ENCODE peak calls at places on chromosomes 16 and 17, in six cellular contexts. One of them, this sample, is unnamed.

GRCh38 chr17:32267690-32268205 is 2.1 kb downstream of the RHBDL3 start:
- ATAC-seq in GM12878: peak; percentile 44
- ATAC-seq in upper lobe of left lung: peak; percentile 66
- ATAC-seq in A549: no peak
- ATAC-seq in HepG2: peak; percentile 54
- ATAC-seq in K562: peak; percentile 72
- ATAC-seq in this sample: no peak

GRCh38 chr16:87754535-87754934 is 11.3 kb downstream of the KLHDC4 start:
- ATAC-seq in HepG2: no peak
- ATAC-seq in K562: no peak
- ATAC-seq in GM12878: no peak
- ATAC-seq in A549: peak; percentile 38
- ATAC-seq in upper lobe of left lung: no peak
- ATAC-seq in this sample: no peak

GRCh38 chr16:2771496-2772402 is 5.3 kb downstream of the ELOB start:
- ATAC-seq in upper lobe of left lung: no peak
- ATAC-seq in K562: no peak
- ATAC-seq in A549: no peak
- ATAC-seq in GM12878: no peak
- ATAC-seq in HepG2: peak; percentile 1
- ATAC-seq in this sample: no peak

GRCh38 chr16:1108299-1109252 is 12.5 kb upstream of the C1QTNF8 start:
- ATAC-seq in HepG2: no peak
- ATAC-seq in A549: no peak
- ATAC-seq in K562: no peak
- ATAC-seq in GM12878: no peak
- ATAC-seq in upper lobe of left lung: no peak
- ATAC-seq in this sample: peak; percentile 74

GRCh38 chr17:66481259-66481658 is 178.8 kb downstream of the PRKCA start:
- ATAC-seq in A549: no peak
- ATAC-seq in K562: no peak
- ATAC-seq in HepG2: peak; percentile 51
- ATAC-seq in upper lobe of left lung: no peak
- ATAC-seq in GM12878: no peak
- ATAC-seq in this sample: no peak

GRCh38 chr16:89512453-89512852 is 4.2 kb downstream of the SPG7 start:
- ATAC-seq in upper lobe of left lung: no peak
- ATAC-seq in GM12878: no peak
- ATAC-seq in K562: no peak
- ATAC-seq in HepG2: no peak
- ATAC-seq in A549: no peak
- ATAC-seq in this sample: no peak

GRCh38 chr17:60252459-60252858 is 102.7 kb downstream of the CA4 start:
- ATAC-seq in HepG2: no peak
- ATAC-seq in upper lobe of left lung: no peak
- ATAC-seq in GM12878: no peak
- ATAC-seq in A549: no peak
- ATAC-seq in K562: no peak
- ATAC-seq in this sample: no peak

GRCh38 chr17:31533546-31534155 is 142.2 kb downstream of the RAB11FIP4 start:
- ATAC-seq in HepG2: no peak
- ATAC-seq in A549: peak; percentile 58
- ATAC-seq in GM12878: no peak
- ATAC-seq in upper lobe of left lung: no peak
- ATAC-seq in K562: peak; percentile 83
- ATAC-seq in this sample: no peak

GRCh38 chr17:47400333-47400732 is 76.6 kb downstream of the EFCAB13 start:
- ATAC-seq in GM12878: no peak
- ATAC-seq in upper lobe of left lung: no peak
- ATAC-seq in K562: no peak
- ATAC-seq in A549: no peak
- ATAC-seq in HepG2: no peak
- ATAC-seq in this sample: no peak

GRCh38 chr16:89187337-89188063 is 12.8 kb downstream of the SLC22A31 start:
- ATAC-seq in K562: peak; percentile 31
- ATAC-seq in GM12878: peak; percentile 59
- ATAC-seq in A549: peak; percentile 47
- ATAC-seq in HepG2: peak; percentile 4
- ATAC-seq in upper lobe of left lung: peak; percentile 20
- ATAC-seq in this sample: no peak

GRCh38 chr17:3905017-3905486 is 11.2 kb downstream of the P2RX1 start:
- ATAC-seq in A549: no peak
- ATAC-seq in GM12878: peak; percentile 68
- ATAC-seq in K562: no peak
- ATAC-seq in HepG2: no peak
- ATAC-seq in upper lobe of left lung: no peak
- ATAC-seq in this sample: no peak

DNA sequence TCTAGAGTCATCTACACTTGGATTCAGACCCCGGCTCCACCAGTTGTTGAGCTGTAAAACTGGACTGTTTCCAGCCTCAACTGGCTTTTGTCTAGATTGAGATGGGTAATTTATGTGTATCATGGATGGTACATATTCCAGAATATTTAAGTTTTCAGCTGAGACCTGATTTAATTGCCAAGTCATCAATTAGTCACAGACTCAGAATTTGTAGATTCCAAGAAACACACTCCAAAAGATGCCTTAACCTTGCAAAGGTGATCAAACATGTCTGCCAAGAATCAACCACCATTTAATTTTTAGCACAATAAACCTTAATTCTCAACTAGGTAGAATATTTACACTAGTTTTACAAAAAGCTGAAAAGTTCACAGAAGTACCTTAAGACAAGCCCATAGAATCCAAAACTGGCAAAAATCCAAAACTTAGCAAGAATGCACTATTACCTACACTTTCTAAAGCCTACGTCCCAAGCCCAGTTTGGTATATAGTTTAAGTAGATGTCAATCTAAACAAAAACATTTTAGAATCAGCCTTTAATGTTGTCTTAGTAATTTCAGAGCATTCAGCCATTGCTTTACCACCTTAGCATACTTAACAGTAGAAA is 17.7 kb downstream of the SIAH1 start:
- ATAC-seq in upper lobe of left lung: no peak
- ATAC-seq in HepG2: no peak
- ATAC-seq in K562: no peak
- ATAC-seq in GM12878: no peak
- ATAC-seq in A549: no peak
- ATAC-seq in this sample: no peak
- H3K27ac ChIP-seq in upper lobe of left lung: no peak overlapping the region
- H3K27ac ChIP-seq in HepG2: peak overlapping the region; percentile 81
- H3K27ac ChIP-seq in K562: peak overlapping the region; percentile 80
- H3K27ac ChIP-seq in GM12878: peak overlapping the region; percentile 90
- H3K27ac ChIP-seq in A549: peak overlapping the region; percentile 90
- H3K27ac ChIP-seq in this sample: no peak overlapping the region

DNA sequence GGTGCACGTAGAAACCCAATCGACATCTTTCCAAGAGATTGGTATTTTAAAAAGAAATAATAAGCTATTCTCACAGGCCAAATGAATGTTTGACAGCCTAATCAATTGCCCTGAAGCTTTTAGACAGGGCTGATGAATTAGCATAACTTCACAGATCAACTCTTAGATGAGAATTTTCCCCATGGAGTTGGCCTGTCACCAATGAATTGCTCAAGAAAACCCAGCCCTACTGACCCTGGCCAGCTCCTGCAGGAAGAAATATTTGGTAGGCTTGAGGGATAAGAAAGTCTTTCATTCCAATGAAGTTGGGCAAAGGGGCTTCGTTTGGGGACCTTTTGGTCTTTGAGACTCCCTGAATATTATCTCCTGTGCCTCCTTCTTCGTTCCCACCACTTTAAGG is 23.4 kb upstream of the SEC14L1 start:
- ATAC-seq in K562: no peak
- ATAC-seq in HepG2: no peak
- ATAC-seq in GM12878: no peak
- ATAC-seq in A549: no peak
- ATAC-seq in upper lobe of left lung: no peak
- ATAC-seq in this sample: no peak
- H3K4me1 ChIP-seq in K562: peaks cover 6% of the 10 kb centered on the region
- H3K4me1 ChIP-seq in HepG2: peaks cover 91% of the 10 kb centered on the region
- H3K4me1 ChIP-seq in GM12878: peaks cover 3% of the 10 kb centered on the region
- H3K4me1 ChIP-seq in A549: peaks cover 15% of the 10 kb centered on the region
- H3K4me1 ChIP-seq in upper lobe of left lung: peaks cover 50% of the 10 kb centered on the region
- H3K4me1 ChIP-seq in this sample: no peaks in the 10 kb centered on the region

DNA sequence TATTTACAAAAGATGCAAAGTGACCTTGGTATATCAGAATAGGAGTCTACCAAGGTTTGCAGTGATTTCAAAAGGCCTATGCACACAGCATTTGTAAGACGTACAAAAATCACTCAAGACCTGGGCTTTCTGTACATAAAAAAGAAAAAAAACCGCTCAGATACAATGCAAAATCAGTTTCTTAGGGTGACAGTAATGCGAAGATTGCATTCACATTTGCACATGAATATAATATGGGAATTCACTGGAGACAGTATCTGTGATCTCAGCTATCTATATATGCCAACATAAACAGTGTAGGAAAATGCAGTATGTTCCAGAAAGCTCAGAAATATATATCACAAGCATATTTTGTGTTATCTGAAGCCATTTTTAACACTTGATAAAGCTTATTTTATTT is 176.4 kb upstream of the MYOCD start:
- ATAC-seq in K562: no peak
- ATAC-seq in A549: no peak
- ATAC-seq in GM12878: no peak
- ATAC-seq in upper lobe of left lung: no peak
- ATAC-seq in HepG2: no peak
- ATAC-seq in this sample: no peak
- TF ChIP-seq EP300 in K562: no peak
- TF ChIP-seq EP300 in A549: no peak
- TF ChIP-seq EP300 in GM12878: no peak
- TF ChIP-seq EP300 in upper lobe of left lung: no peak
- TF ChIP-seq EP300 in HepG2: no peak
- TF ChIP-seq EP300 in this sample: no peak

GRCh38 chr16:57422026-57422944 is 17.7 kb downstream of the CCL17 start:
- ATAC-seq in A549: peak; percentile 67
- ATAC-seq in K562: peak; percentile 89
- ATAC-seq in upper lobe of left lung: no peak
- ATAC-seq in GM12878: peak; percentile 49
- ATAC-seq in HepG2: peak; percentile 74
- ATAC-seq in this sample: peak; percentile 67
- H3K27ac ChIP-seq in A549: peak overlapping the region; percentile 47
- H3K27ac ChIP-seq in K562: peak overlapping the region; percentile 27
- H3K27ac ChIP-seq in upper lobe of left lung: peak overlapping the region; percentile 36
- H3K27ac ChIP-seq in GM12878: no peak overlapping the region
- H3K27ac ChIP-seq in HepG2: no peak overlapping the region
- H3K27ac ChIP-seq in this sample: no peak overlapping the region

GRCh38 chr17:17819111-17819510 is 17.7 kb downstream of the SREBF1 start:
- ATAC-seq in upper lobe of left lung: no peak
- ATAC-seq in GM12878: no peak
- ATAC-seq in HepG2: no peak
- ATAC-seq in K562: no peak
- ATAC-seq in A549: no peak
- ATAC-seq in this sample: no peak

GRCh38 chr17:17818088-17818526 is 18.7 kb downstream of the SREBF1 start:
- ATAC-seq in HepG2: no peak
- ATAC-seq in GM12878: peak; percentile 40
- ATAC-seq in K562: peak; percentile 76
- ATAC-seq in upper lobe of left lung: peak; percentile 30
- ATAC-seq in A549: peak; percentile 4
- ATAC-seq in this sample: no peak

GRCh38 chr17:17820457-17821158 is 16.2 kb downstream of the SREBF1 start:
- ATAC-seq in HepG2: no peak
- ATAC-seq in GM12878: no peak
- ATAC-seq in K562: no peak
- ATAC-seq in A549: no peak
- ATAC-seq in upper lobe of left lung: no peak
- ATAC-seq in this sample: no peak

GRCh38 chr17:17819561-17819995 is 17.2 kb downstream of the SREBF1 start:
- ATAC-seq in upper lobe of left lung: no peak
- ATAC-seq in A549: peak; percentile 21
- ATAC-seq in HepG2: peak; percentile 48
- ATAC-seq in K562: peak; percentile 58
- ATAC-seq in GM12878: peak; percentile 75
- ATAC-seq in this sample: no peak

GRCh38 chr17:17820046-17820445 is 16.7 kb downstream of the SREBF1 start:
- ATAC-seq in GM12878: no peak
- ATAC-seq in HepG2: no peak
- ATAC-seq in A549: no peak
- ATAC-seq in upper lobe of left lung: no peak
- ATAC-seq in K562: no peak
- ATAC-seq in this sample: no peak
- H3K4me1 ChIP-seq in GM12878: peaks cover 45% of the 10 kb centered on the region
- H3K4me1 ChIP-seq in HepG2: peaks cover 66% of the 10 kb centered on the region
- H3K4me1 ChIP-seq in A549: peaks cover 89% of the 10 kb centered on the region
- H3K4me1 ChIP-seq in upper lobe of left lung: peaks cover 71% of the 10 kb centered on the region
- H3K4me1 ChIP-seq in K562: peaks cover 89% of the 10 kb centered on the region
- H3K4me1 ChIP-seq in this sample: peaks cover 95% of the 10 kb centered on the region

GRCh38 chr16:72291121-72291520 is 119.2 kb upstream of the PMFBP1 start:
- ATAC-seq in K562: no peak
- ATAC-seq in upper lobe of left lung: no peak
- ATAC-seq in HepG2: no peak
- ATAC-seq in A549: peak; percentile 82
- ATAC-seq in GM12878: no peak
- ATAC-seq in this sample: peak; percentile 20

GRCh38 chr16:72287646-72288045 is 115.7 kb upstream of the PMFBP1 start:
- ATAC-seq in HepG2: no peak
- ATAC-seq in A549: no peak
- ATAC-seq in K562: no peak
- ATAC-seq in GM12878: no peak
- ATAC-seq in upper lobe of left lung: no peak
- ATAC-seq in this sample: no peak

GRCh38 chr16:72286936-72287620 is 115.1 kb upstream of the PMFBP1 start:
- ATAC-seq in HepG2: no peak
- ATAC-seq in GM12878: no peak
- ATAC-seq in A549: no peak
- ATAC-seq in upper lobe of left lung: no peak
- ATAC-seq in K562: no peak
- ATAC-seq in this sample: no peak

GRCh38 chr16:72295914-72296313 is 124.0 kb upstream of the PMFBP1 start:
- ATAC-seq in HepG2: no peak
- ATAC-seq in upper lobe of left lung: no peak
- ATAC-seq in GM12878: no peak
- ATAC-seq in K562: no peak
- ATAC-seq in A549: no peak
- ATAC-seq in this sample: no peak

GRCh38 chr16:72291531-72291981 is 119.6 kb upstream of the PMFBP1 start:
- ATAC-seq in upper lobe of left lung: no peak
- ATAC-seq in GM12878: no peak
- ATAC-seq in HepG2: no peak
- ATAC-seq in A549: peak; percentile 99
- ATAC-seq in K562: no peak
- ATAC-seq in this sample: peak; percentile 88
- TF ChIP-seq EP300 in upper lobe of left lung: no peak
- TF ChIP-seq EP300 in GM12878: no peak
- TF ChIP-seq EP300 in HepG2: no peak
- TF ChIP-seq EP300 in A549: peak; percentile 24
- TF ChIP-seq EP300 in K562: no peak
- TF ChIP-seq EP300 in this sample: no peak

GRCh38 chr17:34434065-34434464 is 71.0 kb upstream of the CCL1 start:
- ATAC-seq in K562: no peak
- ATAC-seq in A549: no peak
- ATAC-seq in GM12878: peak; percentile 55
- ATAC-seq in HepG2: no peak
- ATAC-seq in upper lobe of left lung: no peak
- ATAC-seq in this sample: no peak

GRCh38 chr17:34436607-34437006 is 73.6 kb upstream of the CCL1 start:
- ATAC-seq in K562: no peak
- ATAC-seq in GM12878: no peak
- ATAC-seq in A549: no peak
- ATAC-seq in upper lobe of left lung: peak; percentile 15
- ATAC-seq in HepG2: no peak
- ATAC-seq in this sample: no peak

GRCh38 chr17:34442387-34443111 is 79.5 kb upstream of the CCL1 start:
- ATAC-seq in upper lobe of left lung: no peak
- ATAC-seq in GM12878: no peak
- ATAC-seq in A549: no peak
- ATAC-seq in K562: no peak
- ATAC-seq in HepG2: no peak
- ATAC-seq in this sample: no peak

GRCh38 chr17:34435182-34435928 is 72.3 kb upstream of the CCL1 start:
- ATAC-seq in GM12878: no peak
- ATAC-seq in HepG2: no peak
- ATAC-seq in A549: no peak
- ATAC-seq in K562: no peak
- ATAC-seq in upper lobe of left lung: no peak
- ATAC-seq in this sample: no peak

GRCh38 chr17:34437188-34437587 is 74.2 kb upstream of the CCL1 start:
- ATAC-seq in GM12878: no peak
- ATAC-seq in A549: no peak
- ATAC-seq in HepG2: no peak
- ATAC-seq in K562: no peak
- ATAC-seq in upper lobe of left lung: no peak
- ATAC-seq in this sample: no peak
- H3K27ac ChIP-seq in GM12878: no peak overlapping the region
- H3K27ac ChIP-seq in A549: no peak overlapping the region
- H3K27ac ChIP-seq in HepG2: no peak overlapping the region
- H3K27ac ChIP-seq in K562: no peak overlapping the region
- H3K27ac ChIP-seq in upper lobe of left lung: no peak overlapping the region
- H3K27ac ChIP-seq in this sample: no peak overlapping the region